ENCODE peak calls at places on chromosome 1, in nine cellular contexts. K is NCI-H748 treated with DMSO at 0.1 percent for 48 hours; H is natural killer cell; F is activated effector memory CD4-positive, alpha-beta T cell treated with anti-CD3 and anti-CD28 coated beads, Interleukin-2, amount 50 U/mL, for 16 hours; G is fibroblast of pulmonary artery; L is GM10248; R is non-pigmented ciliary epithelial cell; A is skeletal muscle cell; T is nephron progenitor cell. O is an unnamed sample.

GRCh38 chr1:13512472-13512871 is 1.3 kb downstream of the LRRC38 start:
- DNase-seq in R (no peak), L (no peak), G (no peak), F (no peak), H (no peak), T (no peak), K (no peak), A (no peak), O (no peak)

GRCh38 chr1:1283821-1284220 is 3.6 kb downstream of the SCNN1D start:
- DNase-seq in R (no peak), T (no peak), K (no peak), L (peak), G (no peak), H (no peak), A (no peak), F (no peak), O (no peak)

GRCh38 chr1:61956012-61956645 is 213.8 kb downstream of the PATJ start:
- DNase-seq in G (no peak), A (no peak), R (no peak), T (no peak), K (no peak), H (no peak), L (no peak), F (no peak), O (no peak)

GRCh38 chr1:31696246-31696645 is 7.6 kb downstream of the COL16A1 start:
- DNase-seq in H (no peak), L (no peak), A (no peak), R (no peak), K (no peak), G (no peak), F (no peak), T (no peak), O (no peak)

GRCh38 chr1:229271448-229272120 is 673 bp downstream of the RAB4A start:
- DNase-seq in H (no peak), R (no peak), T (no peak), F (peak), A (no peak), G (no peak), L (peak), K (no peak), O (peak)

GRCh38 chr1:39230261-39231190 is 26.0 kb downstream of the MACF1 start:
- DNase-seq in H (no peak), A (no peak), T (no peak), G (no peak), L (peak), R (no peak), F (peak), K (no peak), O (no peak)

GRCh38 chr1:202085682-202086373 is 36.9 kb upstream of the GPR37L1 start:
- DNase-seq in T (no peak), H (no peak), G (peak), L (no peak), R (no peak), K (no peak), F (no peak), A (no peak), O (peak)

GRCh38 chr1:3777647-3778589 is 5.4 kb downstream of the SMIM1 start:
- DNase-seq in R (no peak), A (no peak), G (no peak), L (no peak), K (no peak), F (no peak), H (no peak), T (no peak), O (no peak)